ENCODE peak calls at places on chromosomes 11 and 22, in ten cellular contexts. K, R, W, B, Q, Y, L, X, O and N are unnamed samples.

GRCh38 chr22:44753189-44754042 is 1.0 kb downstream of the ARHGAP8 start:
- DNase-seq in K (peak), R (no peak), W (no peak), B (peak), Q (no peak), Y (no peak), L (no peak), X (no peak), O (no peak), N (no peak)

GRCh38 chr22:31943206-31943975 is 944 bp upstream of the YWHAH start:
- DNase-seq in K (no peak), R (no peak), W (no peak), B (no peak), Q (no peak), Y (no peak), L (no peak), X (no peak), O (no peak), N (no peak)

GRCh38 chr22:38612217-38613006 is 42.4 kb upstream of the DMC1 start:
- DNase-seq in K (no peak), R (no peak), W (no peak), B (no peak), Q (no peak), Y (no peak), L (no peak), X (no peak), O (no peak), N (no peak)

GRCh38 chr11:72226701-72227100 is 2.1 kb downstream of the INPPL1 start:
- DNase-seq in K (peak), R (no peak), W (no peak), B (no peak), Q (no peak), Y (peak), L (peak), X (no peak), O (no peak), N (no peak)

GRCh38 chr11:134664863-134665535 is 253.0 kb upstream of the B3GAT1 start:
- DNase-seq in K (peak), R (no peak), W (no peak), B (no peak), Q (no peak), Y (no peak), L (no peak), X (no peak), O (no peak), N (no peak)

GRCh38 chr11:71420455-71421241 is 27.5 kb downstream of the DHCR7 start:
- DNase-seq in K (peak), R (no peak), W (peak), B (peak), Q (no peak), Y (peak), L (peak), X (no peak), O (peak), N (peak)

GRCh38 chr22:32311551-32312071 is 46.1 kb upstream of the RFPL3 start:
- DNase-seq in K (no peak), R (no peak), W (no peak), B (peak), Q (no peak), Y (no peak), L (no peak), X (no peak), O (no peak), N (no peak)

GRCh38 chr22:39175127-39176066 is 22.9 kb upstream of the CBX7 start:
- DNase-seq in K (no peak), R (no peak), W (no peak), B (no peak), Q (no peak), Y (no peak), L (peak), X (no peak), O (no peak), N (no peak)

GRCh38 chr11:66371627-66372415 is at the start of gene SLC29A2:
- DNase-seq in K (peak), R (peak), W (no peak), B (peak), Q (peak), Y (peak), L (peak), X (peak), O (peak), N (peak)

GRCh38 chr11:1013628-1013935 is 22.9 kb downstream of the MUC6 start:
- DNase-seq in K (no peak), R (no peak), W (no peak), B (no peak), Q (no peak), Y (no peak), L (no peak), X (no peak), O (no peak), N (no peak)

GRCh38 chr22:46754110-46754799 is 8.2 kb upstream of the TBC1D22A start:
- DNase-seq in K (peak), R (no peak), W (no peak), B (peak), Q (no peak), Y (no peak), L (no peak), X (no peak), O (peak), N (no peak)

GRCh38 chr11:61589961-61590360 is 9.1 kb upstream of the SYT7 start:
- DNase-seq in K (no peak), R (no peak), W (no peak), B (no peak), Q (no peak), Y (no peak), L (no peak), X (no peak), O (no peak), N (no peak)

GRCh38 chr11:134821422-134821821 is 409.4 kb upstream of the B3GAT1 start:
- DNase-seq in K (peak), R (no peak), W (no peak), B (no peak), Q (no peak), Y (no peak), L (peak), X (no peak), O (no peak), N (no peak)

GRCh38 chr11:106172389-106172991 is 95.0 kb downstream of the AASDHPPT start:
- DNase-seq in K (no peak), R (no peak), W (no peak), B (no peak), Q (no peak), Y (no peak), L (no peak), X (no peak), O (no peak), N (no peak)

GRCh38 chr22:49570032-49570848 is 257.4 kb downstream of the BRD1 start:
- DNase-seq in K (no peak), R (no peak), W (no peak), B (no peak), Q (no peak), Y (no peak), L (peak), X (no peak), O (no peak), N (no peak)

GRCh38 chr11:87258171-87258833 is 220.6 kb downstream of the TMEM135 start:
- DNase-seq in K (no peak), R (no peak), W (no peak), B (no peak), Q (no peak), Y (no peak), L (no peak), X (no peak), O (no peak), N (no peak)

GRCh38 chr11:35084817-35085424 is 54.0 kb upstream of the CD44 start:
- DNase-seq in K (no peak), R (no peak), W (no peak), B (no peak), Q (no peak), Y (no peak), L (no peak), X (no peak), O (no peak), N (no peak)

GRCh38 chr22:50304528-50305392 is 2.7 kb downstream of the PLXNB2 start:
- DNase-seq in K (no peak), R (no peak), W (no peak), B (peak), Q (no peak), Y (no peak), L (no peak), X (peak), O (no peak), N (no peak)

GRCh38 chr22:38180841-38181452 is 683 bp downstream of the PLA2G6 start:
- DNase-seq in K (peak), R (no peak), W (peak), B (no peak), Q (no peak), Y (no peak), L (no peak), X (peak), O (peak), N (no peak)

GRCh38 chr11:34830648-34831047 is 85.5 kb downstream of the APIP start:
- DNase-seq in K (no peak), R (no peak), W (no peak), B (no peak), Q (no peak), Y (no peak), L (no peak), X (no peak), O (no peak), N (no peak)

GRCh38 chr11:73221451-73221850 is 3.4 kb downstream of the P2RY2 start:
- DNase-seq in K (no peak), R (no peak), W (no peak), B (no peak), Q (peak), Y (no peak), L (no peak), X (no peak), O (no peak), N (no peak)

GRCh38 chr11:106344392-106344791 is 266.9 kb downstream of the AASDHPPT start:
- DNase-seq in K (no peak), R (no peak), W (no peak), B (peak), Q (no peak), Y (no peak), L (no peak), X (no peak), O (no peak), N (no peak)

GRCh38 chr11:94450061-94450460 is 43.6 kb downstream of the MRE11 start:
- DNase-seq in K (no peak), R (no peak), W (no peak), B (no peak), Q (no peak), Y (no peak), L (no peak), X (no peak), O (no peak), N (no peak)

GRCh38 chr22:37533995-37534394 is 14.8 kb upstream of the CARD10 start:
- DNase-seq in K (no peak), R (no peak), W (no peak), B (no peak), Q (no peak), Y (peak), L (no peak), X (no peak), O (no peak), N (no peak)

GRCh38 chr22:36197601-36198146 is 3.9 kb downstream of the APOL4 start:
- DNase-seq in K (no peak), R (no peak), W (no peak), B (no peak), Q (peak), Y (no peak), L (no peak), X (no peak), O (peak), N (no peak)

GRCh38 chr22:20431520-20432237 is 5.9 kb downstream of the SCARF2 start:
- DNase-seq in K (no peak), R (no peak), W (no peak), B (no peak), Q (peak), Y (no peak), L (peak), X (no peak), O (no peak), N (no peak)

GRCh38 chr22:29377979-29378378 is 10.4 kb downstream of the AP1B1 start:
- DNase-seq in K (peak), R (no peak), W (no peak), B (no peak), Q (no peak), Y (no peak), L (no peak), X (no peak), O (no peak), N (no peak)

GRCh38 chr22:39384750-39385480 is 14.7 kb upstream of the TAB1 start:
- DNase-seq in K (no peak), R (no peak), W (peak), B (no peak), Q (no peak), Y (peak), L (peak), X (peak), O (no peak), N (no peak)

GRCh38 chr22:46280063-46280817 is 12.4 kb downstream of the TTC38 start:
- DNase-seq in K (no peak), R (no peak), W (no peak), B (no peak), Q (no peak), Y (no peak), L (no peak), X (no peak), O (no peak), N (no peak)

GRCh38 chr11:44726278-44727113 is at the start of gene TSPAN18:
- DNase-seq in K (no peak), R (peak), W (no peak), B (peak), Q (peak), Y (no peak), L (peak), X (no peak), O (peak), N (no peak)

GRCh38 chr11:130418756-130419155 is 9.7 kb downstream of the ADAMTS8 start:
- DNase-seq in K (no peak), R (no peak), W (no peak), B (peak), Q (no peak), Y (no peak), L (no peak), X (no peak), O (no peak), N (no peak)

GRCh38 chr11:12052676-12053605 is 44.5 kb upstream of the DKK3 start:
- DNase-seq in K (no peak), R (peak), W (no peak), B (no peak), Q (peak), Y (peak), L (peak), X (no peak), O (peak), N (no peak)

GRCh38 chr11:115627071-115627470 is 122.9 kb upstream of the CADM1 start:
- DNase-seq in K (no peak), R (no peak), W (no peak), B (no peak), Q (no peak), Y (no peak), L (no peak), X (no peak), O (no peak), N (no peak)

GRCh38 chr11:102500829-102501228 is 29.7 kb downstream of the MMP7 start:
- DNase-seq in K (no peak), R (no peak), W (no peak), B (no peak), Q (no peak), Y (no peak), L (no peak), X (no peak), O (no peak), N (no peak)

GRCh38 chr11:82720267-82720666 is 13.4 kb downstream of the FAM181B start:
- DNase-seq in K (no peak), R (no peak), W (no peak), B (no peak), Q (no peak), Y (no peak), L (no peak), X (no peak), O (no peak), N (no peak)

GRCh38 chr11:74371269-74372039 is 26.8 kb downstream of the PGM2L1 start:
- DNase-seq in K (no peak), R (no peak), W (no peak), B (peak), Q (no peak), Y (no peak), L (no peak), X (no peak), O (no peak), N (no peak)

GRCh38 chr22:46424496-46424895 is 89.0 kb downstream of the TRMU start:
- DNase-seq in K (no peak), R (no peak), W (no peak), B (no peak), Q (no peak), Y (no peak), L (no peak), X (no peak), O (no peak), N (no peak)

GRCh38 chr11:9643751-9644150 is 20.1 kb upstream of the SWAP70 start:
- DNase-seq in K (no peak), R (no peak), W (no peak), B (no peak), Q (peak), Y (no peak), L (no peak), X (no peak), O (no peak), N (no peak)

GRCh38 chr11:64251986-64252837 is 882 bp downstream of the PLCB3 start:
- DNase-seq in K (peak), R (no peak), W (no peak), B (peak), Q (peak), Y (peak), L (no peak), X (no peak), O (peak), N (no peak)

GRCh38 chr11:8372641-8373381 is 109.1 kb upstream of the LMO1 start:
- DNase-seq in K (no peak), R (no peak), W (no peak), B (no peak), Q (no peak), Y (no peak), L (no peak), X (no peak), O (no peak), N (no peak)